ENCODE peak calls at places on chromosomes 11 and 22, in four cellular contexts. G, H, U and Q are unnamed samples.

GRCh38 chr11:101582242-101583052 is 1.4 kb downstream of the TRPC6 start:
- DNase-seq in G (peak), H (no peak), U (no peak), Q (no peak)

GRCh38 chr11:117425679-117426296 is 98.1 kb downstream of the CEP164 start:
- DNase-seq in G (no peak), H (no peak), U (no peak), Q (no peak)

GRCh38 chr11:134554861-134555260 is 142.8 kb upstream of the B3GAT1 start:
- DNase-seq in G (no peak), H (peak), U (no peak), Q (no peak)

GRCh38 chr11:12164061-12165014 is 53.9 kb downstream of the MICAL2 start:
- DNase-seq in G (peak), H (peak), U (peak), Q (no peak)

GRCh38 chr11:76445122-76446084 is 585 bp downstream of the EMSY start:
- DNase-seq in G (peak), H (peak), U (peak), Q (peak)

GRCh38 chr22:30041475-30041874 is 38.8 kb upstream of the HORMAD2 start:
- DNase-seq in G (no peak), H (no peak), U (no peak), Q (no peak)

GRCh38 chr22:49391436-49391835 is 436.2 kb downstream of the BRD1 start:
- DNase-seq in G (no peak), H (no peak), U (no peak), Q (no peak)

GRCh38 chr11:8099291-8099899 is 18.4 kb downstream of the TUB start:
- DNase-seq in G (peak), H (peak), U (peak), Q (no peak)

GRCh38 chr11:75174348-75174747 is 23.4 kb downstream of the SLCO2B1 start:
- DNase-seq in G (no peak), H (no peak), U (no peak), Q (no peak)

GRCh38 chr11:120747801-120748484 is 236.4 kb downstream of the GRIK4 start:
- DNase-seq in G (no peak), H (no peak), U (no peak), Q (no peak)

GRCh38 chr11:112172362-112172994 is 2.8 kb upstream of the BCO2 start:
- DNase-seq in G (peak), H (no peak), U (no peak), Q (no peak)

GRCh38 chr22:35839811-35840739 is 122.4 kb downstream of the APOL5 start:
- DNase-seq in G (peak), H (peak), U (peak), Q (peak)

GRCh38 chr11:7512525-7513209 is 1.1 kb upstream of the PPFIBP2 start:
- DNase-seq in G (no peak), H (peak), U (peak), Q (peak)